ENCODE peak calls at places on chromosomes 2 and 18, in six cellular contexts. W, M, B, Y, P and I are unnamed samples.

GRCh38 chr2:235371018-235371417 is 122.8 kb upstream of the AGAP1 start:
- DNase-seq in W (no peak), M (no peak), B (no peak), Y (no peak), P (no peak), I (no peak)

GRCh38 chr2:181281206-181281832 is 175.9 kb upstream of the ITGA4 start:
- DNase-seq in W (no peak), M (no peak), B (peak), Y (no peak), P (no peak), I (no peak)

GRCh38 chr2:130827502-130828251 is 9.0 kb upstream of the ARHGEF4 start:
- DNase-seq in W (no peak), M (peak), B (no peak), Y (no peak), P (no peak), I (no peak)

GRCh38 chr18:8121942-8122480 is 487.2 kb upstream of the RAB12 start:
- DNase-seq in W (no peak), M (peak), B (no peak), Y (peak), P (no peak), I (no peak)

GRCh38 chr2:99651930-99652670 is 162.3 kb upstream of the REV1 start:
- DNase-seq in W (no peak), M (peak), B (no peak), Y (no peak), P (no peak), I (no peak)

GRCh38 chr18:73942081-73942625 is 205.5 kb downstream of the FBXO15 start:
- DNase-seq in W (no peak), M (no peak), B (no peak), Y (no peak), P (no peak), I (no peak)

GRCh38 chr2:7844414-7844961 is 837.4 kb upstream of the ID2 start:
- DNase-seq in W (no peak), M (no peak), B (no peak), Y (no peak), P (no peak), I (no peak)

GRCh38 chr2:119423041-119423440 is 8.6 kb upstream of the TMEM37 start:
- DNase-seq in W (no peak), M (no peak), B (no peak), Y (no peak), P (no peak), I (no peak)

GRCh38 chr2:84302513-84303412 is 156.3 kb downstream of the SUCLG1 start:
- DNase-seq in W (no peak), M (peak), B (peak), Y (peak), P (no peak), I (peak)

GRCh38 chr2:111632661-111633060 is 251.3 kb downstream of the ANAPC1 start:
- DNase-seq in W (no peak), M (no peak), B (no peak), Y (no peak), P (no peak), I (no peak)

GRCh38 chr2:238879621-238880377 is 31.9 kb downstream of the TWIST2 start:
- DNase-seq in W (no peak), M (no peak), B (no peak), Y (no peak), P (no peak), I (no peak)

GRCh38 chr2:184562532-184562931 is 35.8 kb upstream of the ZNF804A start:
- DNase-seq in W (no peak), M (no peak), B (no peak), Y (no peak), P (no peak), I (no peak)

GRCh38 chr2:12715258-12715865 is 1.4 kb upstream of the TRIB2 start:
- DNase-seq in W (no peak), M (no peak), B (no peak), Y (no peak), P (no peak), I (no peak)

GRCh38 chr2:1854747-1855146 is 110.4 kb upstream of the PXDN start:
- DNase-seq in W (no peak), M (peak), B (no peak), Y (no peak), P (no peak), I (no peak)

GRCh38 chr2:241967096-241967495 is 97.6 kb downstream of the RTP5 start:
- DNase-seq in W (no peak), M (no peak), B (no peak), Y (no peak), P (no peak), I (no peak)

GRCh38 chr2:162062559-162062958 is 11.5 kb downstream of the DPP4 start:
- DNase-seq in W (no peak), M (no peak), B (no peak), Y (no peak), P (no peak), I (no peak)

GRCh38 chr2:6880200-6880733 is 2.7 kb downstream of the RSAD2 start:
- DNase-seq in W (no peak), M (peak), B (peak), Y (no peak), P (no peak), I (no peak)

GRCh38 chr2:174334278-174334715 is 457 bp upstream of the SP9 start:
- DNase-seq in W (no peak), M (no peak), B (no peak), Y (no peak), P (no peak), I (no peak)

GRCh38 chr2:157404363-157404762 is 39.5 kb downstream of the CYTIP start:
- DNase-seq in W (peak), M (peak), B (peak), Y (no peak), P (peak), I (peak)

GRCh38 chr2:118495278-118495677 is 352.2 kb downstream of the EN1 start:
- DNase-seq in W (no peak), M (no peak), B (no peak), Y (no peak), P (no peak), I (no peak)

GRCh38 chr2:70960833-70961647 is 17.4 kb upstream of the ANKRD53 start:
- DNase-seq in W (peak), M (no peak), B (no peak), Y (no peak), P (no peak), I (peak)

GRCh38 chr18:45275367-45276113 is 339.7 kb upstream of the SLC14A2 start:
- DNase-seq in W (no peak), M (peak), B (no peak), Y (peak), P (no peak), I (no peak)

GRCh38 chr2:173090291-173090877 is 14.7 kb downstream of the MAP3K20 start:
- DNase-seq in W (no peak), M (peak), B (no peak), Y (no peak), P (no peak), I (no peak)

GRCh38 chr2:48651127-48651526 is 33.5 kb downstream of the GTF2A1L start:
- DNase-seq in W (no peak), M (peak), B (no peak), Y (no peak), P (no peak), I (no peak)

GRCh38 chr18:79529991-79530390 is 134.3 kb downstream of the NFATC1 start:
- DNase-seq in W (no peak), M (no peak), B (no peak), Y (no peak), P (no peak), I (no peak)

GRCh38 chr2:204986641-204987040 is 441.4 kb downstream of the PARD3B start:
- DNase-seq in W (no peak), M (no peak), B (no peak), Y (no peak), P (no peak), I (no peak)